ENCODE peak calls at places on chromosomes 13 and 19, in five cellular contexts. A, E, W, B and Y are unnamed samples.

GRCh38 chr19:15265849-15266248 is 33.6 kb upstream of the EPHX3 start:
- DNase-seq in A (no peak), E (peak), W (peak), B (no peak), Y (peak)

GRCh38 chr13:49997935-49998334 is 1.1 kb downstream of the TRIM13 start:
- DNase-seq in A (no peak), E (no peak), W (no peak), B (no peak), Y (no peak)

GRCh38 chr19:8840708-8841107 is 8.5 kb downstream of the MBD3L1 start:
- DNase-seq in A (no peak), E (no peak), W (no peak), B (no peak), Y (no peak)

GRCh38 chr13:47420012-47420411 is 523.2 kb upstream of the HTR2A start:
- DNase-seq in A (no peak), E (no peak), W (no peak), B (no peak), Y (no peak)

GRCh38 chr13:67100723-67101122 is 129.4 kb downstream of the PCDH9 start:
- DNase-seq in A (no peak), E (no peak), W (no peak), B (no peak), Y (no peak)

GRCh38 chr19:42494321-42494720 is 34.0 kb downstream of the CEACAM1 start:
- DNase-seq in A (no peak), E (no peak), W (no peak), B (no peak), Y (no peak)

GRCh38 chr13:66312312-66313087 is 917.6 kb downstream of the PCDH9 start:
- DNase-seq in A (no peak), E (peak), W (no peak), B (no peak), Y (no peak)

GRCh38 chr19:46844067-46844489 is 6.6 kb downstream of the AP2S1 start:
- DNase-seq in A (no peak), E (no peak), W (no peak), B (no peak), Y (no peak)

GRCh38 chr13:29924482-29924884 is 74.1 kb upstream of the UBL3 start:
- DNase-seq in A (no peak), E (no peak), W (peak), B (no peak), Y (no peak)